ENCODE peak calls at places on chromosome 13, in four cellular contexts. I, M, Q and A are unnamed samples.

GRCh38 chr13:35524192-35524591 is 47.7 kb upstream of the MAB21L1 start:
- DNase-seq in Q (no peak), M (no peak), I (no peak), A (peak)

GRCh38 chr13:48648446-48648845 is 5.3 kb upstream of the CYSLTR2 start:
- DNase-seq in Q (no peak), I (no peak), M (no peak), A (no peak)

GRCh38 chr13:54750521-54750920 is 1721.9 kb downstream of the OLFM4 start:
- DNase-seq in Q (no peak), I (no peak), M (no peak), A (no peak)

GRCh38 chr13:78876915-78877549 is 218.1 kb upstream of the OBI1 start:
- DNase-seq in M (no peak), I (no peak), Q (no peak), A (no peak)

GRCh38 chr13:83065136-83065535 is 817.1 kb downstream of the SLITRK1 start:
- DNase-seq in Q (peak), M (no peak), I (no peak), A (peak)

GRCh38 chr13:62320129-62320724 is 904.6 kb upstream of the PCDH20 start:
- DNase-seq in Q (peak), M (peak), I (no peak), A (peak)

GRCh38 chr13:44401577-44401976 is 28.0 kb downstream of the SERP2 start:
- DNase-seq in Q (no peak), M (no peak), I (no peak), A (no peak)

GRCh38 chr13:48942131-48942530 is 33.6 kb upstream of the FNDC3A start:
- DNase-seq in I (no peak), Q (peak), M (no peak), A (peak)

GRCh38 chr13:44237276-44237767 is 136.3 kb upstream of the SERP2 start:
- DNase-seq in Q (peak), M (no peak), I (no peak), A (peak)

GRCh38 chr13:43905435-43906031 is 25.8 kb downstream of the LACC1 start:
- DNase-seq in I (no peak), Q (peak), M (peak), A (peak)

GRCh38 chr13:113724780-113725315 is 34.2 kb upstream of the TMEM255B start:
- DNase-seq in I (peak), Q (peak), M (peak), A (peak)

GRCh38 chr13:43640476-43640875 is 146.3 kb downstream of the ENOX1 start:
- DNase-seq in Q (no peak), I (no peak), M (no peak), A (no peak)

GRCh38 chr13:48562296-48563066 is 29.6 kb upstream of the RCBTB2 start:
- DNase-seq in I (no peak), Q (no peak), M (no peak), A (no peak)

GRCh38 chr13:33197551-33197971 is 88.0 kb downstream of the STARD13 start:
- DNase-seq in M (no peak), Q (no peak), I (no peak), A (no peak)

GRCh38 chr13:33194820-33195692 is 90.5 kb downstream of the STARD13 start:
- DNase-seq in Q (peak), M (no peak), I (no peak), A (peak)

GRCh38 chr13:33193428-33193974 is 92.1 kb downstream of the STARD13 start:
- DNase-seq in M (peak), Q (no peak), I (no peak), A (no peak)

GRCh38 chr13:33199282-33199850 is 86.2 kb downstream of the STARD13 start:
- DNase-seq in Q (no peak), I (no peak), M (no peak), A (no peak)

GRCh38 chr13:33195693-33196464 is 89.7 kb downstream of the STARD13 start:
- DNase-seq in M (no peak), Q (no peak), I (no peak), A (no peak)
- H3K4me3 ChIP-seq in M (no peak), Q (no peak), I (no peak), A (no peak)

GRCh38 chr13:60754691-60755090 is 357.7 kb downstream of the TDRD3 start:
- DNase-seq in Q (no peak), M (no peak), I (no peak), A (no peak)

GRCh38 chr13:60754211-60754610 is 357.2 kb downstream of the TDRD3 start:
- DNase-seq in I (no peak), M (peak), Q (no peak), A (no peak)

GRCh38 chr13:60757481-60757880 is 360.5 kb downstream of the TDRD3 start:
- DNase-seq in I (no peak), Q (no peak), M (no peak), A (no peak)

GRCh38 chr13:60756306-60756705 is 359.3 kb downstream of the TDRD3 start:
- DNase-seq in M (peak), Q (peak), I (no peak), A (peak)

DNA sequence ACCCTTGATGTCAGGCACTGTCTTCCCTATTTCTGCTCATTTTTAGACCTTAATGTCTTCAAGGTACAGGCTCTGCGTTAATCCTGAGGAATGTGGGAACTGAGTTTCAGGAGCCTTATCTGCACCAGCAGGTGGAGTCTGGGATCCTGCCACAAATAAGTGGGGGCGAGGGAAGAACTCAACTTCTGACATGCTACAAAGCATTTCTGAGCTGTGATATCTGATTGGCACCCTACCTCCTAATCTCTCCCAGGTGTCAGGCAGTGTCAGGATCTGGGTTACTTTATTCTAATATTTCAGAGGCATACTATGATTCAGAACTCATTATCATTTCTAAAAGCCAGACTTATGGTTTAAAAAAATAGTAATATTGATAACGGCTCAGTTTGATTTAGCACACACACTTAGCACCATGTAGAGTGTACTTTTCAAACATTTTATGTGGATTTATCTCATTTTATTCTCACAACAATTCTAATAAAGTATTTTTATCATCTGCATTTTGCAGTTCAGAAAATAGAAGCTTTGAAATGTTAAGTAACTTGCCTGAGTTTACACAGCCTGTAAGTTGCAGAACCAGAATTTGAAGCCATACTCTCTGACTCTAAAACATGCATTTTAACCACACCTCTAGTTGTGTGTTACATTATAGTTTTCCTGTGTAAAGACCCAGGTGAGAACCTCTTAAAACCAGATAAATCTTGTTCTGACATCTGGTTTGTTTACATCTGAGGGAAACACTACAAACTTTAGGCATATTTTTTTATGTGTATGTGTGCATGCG is 358.6 kb downstream of the TDRD3 start:
- DNase-seq in Q (no peak), I (no peak), M (peak), A (no peak)
- TF ChIP-seq CTCF in Q (no peak), I (no peak), M (peak), A (no peak)

GRCh38 chr13:75220238-75220542 is 261.8 kb downstream of the TBC1D4 start:
- DNase-seq in M (no peak), Q (no peak), I (no peak), A (no peak)
- H3K4me3 ChIP-seq in M (peak), Q (no peak), I (no peak), A (no peak)

GRCh38 chr13:112587359-112587766 is 590 bp downstream of the TUBGCP3 start:
- DNase-seq in M (peak), I (peak), Q (peak), A (peak)

GRCh38 chr13:112586334-112586733 is 1.6 kb downstream of the TUBGCP3 start:
- DNase-seq in I (no peak), M (no peak), Q (no peak), A (no peak)

GRCh38 chr13:112583592-112584277 is 4.2 kb downstream of the TUBGCP3 start:
- DNase-seq in M (no peak), Q (no peak), I (no peak), A (no peak)

GRCh38 chr13:112588490-112589297 is 741 bp upstream of the TUBGCP3 start:
- DNase-seq in Q (no peak), M (no peak), I (no peak), A (no peak)

GRCh38 chr13:112587767-112588489 is at the start of gene TUBGCP3:
- DNase-seq in Q (peak), M (peak), I (peak), A (peak)
- TF ChIP-seq CTCF in Q (no peak), M (no peak), I (no peak), A (no peak)

GRCh38 chr13:98570929-98571372 is 6.0 kb downstream of the STK24 start:
- DNase-seq in Q (no peak), I (no peak), M (no peak), A (no peak)
- H3K4me3 ChIP-seq in Q (peak), I (peak), M (peak), A (no peak)

GRCh38 chr13:37769545-37769944 is 100.0 kb downstream of the TRPC4 start:
- DNase-seq in I (no peak), Q (no peak), M (no peak), A (no peak)

GRCh38 chr13:37769078-37769477 is 100.5 kb downstream of the TRPC4 start:
- DNase-seq in Q (no peak), M (peak), I (no peak), A (no peak)
- TF ChIP-seq CTCF in Q (peak), M (peak), I (no peak), A (peak)